ENCODE peak calls at places on chromosomes 4 and X, in five cellular contexts. Y is K562, J is HepG2, I is H1, A is GM12878. D is an unnamed sample.

GRCh38 chr4:167234388-167234881 is at the start of gene SPOCK3:
- DNase-seq in I (no peak), A (no peak), Y (no peak), J (no peak), D (peak)

GRCh38 chr4:54224960-54225670 is 4.0 kb upstream of the PDGFRA start:
- DNase-seq in A (no peak), J (no peak), I (peak), Y (no peak), D (no peak)

GRCh38 chr4:159105063-159105414 is 2.2 kb downstream of the RAPGEF2 start:
- DNase-seq in I (no peak), A (no peak), Y (no peak), J (no peak), D (no peak)

GRCh38 chr4:152394786-152395185 is 141.1 kb downstream of the FBXW7 start:
- DNase-seq in Y (no peak), A (no peak), J (no peak), I (no peak), D (no peak)

GRCh38 chr4:170259631-170260153 is 169.9 kb upstream of the AADAT start:
- DNase-seq in J (peak), A (peak), Y (peak), I (peak), D (peak)

GRCh38 chr4:37517326-37517725 is 168.8 kb downstream of the RELL1 start:
- DNase-seq in A (no peak), J (no peak), Y (no peak), I (no peak), D (no peak)

GRCh38 chrX:50495616-50496015 is 25.0 kb upstream of the DGKK start:
- DNase-seq in J (no peak), Y (no peak), A (no peak), I (no peak), D (no peak)

GRCh38 chr4:170872794-170873193 is 783.0 kb upstream of the AADAT start:
- DNase-seq in J (no peak), A (no peak), I (no peak), Y (no peak), D (no peak)

GRCh38 chr4:55554453-55555030 is 7.8 kb upstream of the CLOCK start:
- DNase-seq in J (peak), I (no peak), A (no peak), Y (peak), D (no peak)

GRCh38 chrX:136733613-136734012 is 47.1 kb downstream of the ARHGEF6 start:
- DNase-seq in I (no peak), A (no peak), Y (peak), J (no peak), D (no peak)

GRCh38 chrX:40278340-40279090 is 180.8 kb upstream of the BCOR start:
- DNase-seq in Y (no peak), I (no peak), A (no peak), J (no peak), D (no peak)
- TF ChIP-seq CREB1 in Y (no peak), I (no peak), A (no peak), J (no peak), D (no peak)

GRCh38 chr4:27123769-27124124 is 263.1 kb downstream of the STIM2 start:
- DNase-seq in A (no peak), J (no peak), I (no peak), Y (no peak), D (no peak)

GRCh38 chr4:27117453-27117852 is 256.8 kb downstream of the STIM2 start:
- DNase-seq in A (no peak), J (no peak), I (no peak), Y (no peak), D (no peak)

GRCh38 chr4:27121830-27122229 is 261.2 kb downstream of the STIM2 start:
- DNase-seq in A (no peak), I (no peak), J (no peak), Y (no peak), D (no peak)

GRCh38 chr4:27128431-27128830 is 267.8 kb downstream of the STIM2 start:
- DNase-seq in A (no peak), I (no peak), J (no peak), Y (no peak), D (no peak)

GRCh38 chr4:27123050-27123768 is 262.6 kb downstream of the STIM2 start:
- DNase-seq in Y (no peak), A (no peak), J (no peak), I (peak), D (peak)
- TF ChIP-seq MAX in Y (no peak), A (no peak), J (no peak), I (no peak), D (no peak)

DNA sequence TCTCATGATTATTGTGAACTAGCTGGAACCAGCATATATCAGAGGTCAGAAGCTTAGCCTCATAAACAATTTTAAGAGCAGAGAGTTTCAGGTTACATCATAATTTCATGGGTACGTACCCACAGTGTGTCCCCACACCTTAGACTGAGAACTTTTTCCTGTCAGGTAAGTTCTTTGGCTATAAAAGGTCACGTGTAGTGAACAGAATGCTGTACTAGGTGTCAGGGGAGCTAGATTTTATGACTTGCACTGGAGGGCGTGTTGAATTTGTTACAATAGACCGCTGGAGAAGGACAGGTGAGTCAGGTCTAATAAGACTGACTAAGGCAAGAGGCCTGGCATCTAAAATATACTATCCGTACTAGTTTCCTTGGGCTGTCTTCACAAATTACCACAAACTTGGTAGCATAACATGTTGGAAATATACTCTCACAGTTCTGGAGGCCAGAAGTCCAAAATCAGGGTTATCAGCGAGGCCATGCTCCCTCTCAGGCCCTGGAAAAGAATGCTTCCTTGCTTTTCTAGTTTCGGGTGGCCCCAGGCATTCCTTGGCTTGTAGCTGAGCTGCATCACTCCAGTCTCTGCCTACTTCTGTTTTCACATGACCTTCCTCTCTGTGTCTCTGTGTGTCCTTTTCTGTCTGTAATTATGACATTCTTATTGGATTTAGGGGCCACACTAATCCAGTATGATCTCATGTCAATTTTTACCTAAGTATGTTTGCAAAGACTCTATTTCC is 512.0 kb upstream of the NR3C2 start:
- DNase-seq in J (no peak), Y (no peak), A (no peak), I (no peak), D (no peak)
- TF ChIP-seq CREB1 in J (no peak), Y (no peak), A (no peak), I (no peak), D (no peak)

GRCh38 chrX:133045986-133046385 is 50.9 kb downstream of the USP26 start:
- DNase-seq in A (no peak), J (peak), I (no peak), Y (peak), D (no peak)
- TF ChIP-seq MAX in A (no peak), J (no peak), I (no peak), Y (no peak), D (no peak)

DNA sequence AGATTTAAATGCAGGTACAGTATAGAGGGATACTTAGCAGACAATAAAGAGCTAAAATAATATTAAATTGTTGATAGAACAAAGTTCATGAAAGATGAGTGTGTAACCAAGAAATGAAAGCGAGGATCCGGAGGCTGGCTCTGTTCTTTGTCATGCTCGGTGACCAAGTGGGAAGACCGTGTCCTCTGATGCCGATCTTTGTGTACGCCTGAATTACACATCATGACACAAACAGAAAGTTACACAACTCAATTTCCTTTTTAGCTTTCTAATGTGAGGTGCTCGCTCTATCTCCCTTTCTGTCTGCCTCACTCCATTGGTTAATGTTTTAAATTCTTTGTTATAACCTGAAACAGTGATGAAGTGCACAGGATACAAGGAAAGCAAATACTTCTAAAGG is 114.8 kb upstream of the NEIL3 start:
- DNase-seq in J (no peak), A (no peak), Y (no peak), I (no peak), D (no peak)
- TF ChIP-seq CREB1 in J (no peak), A (no peak), Y (no peak), I (no peak), D (no peak)

GRCh38 chrX:72269671-72270251 is 7.3 kb downstream of the RPS4X start:
- DNase-seq in J (no peak), Y (peak), I (no peak), A (no peak), D (no peak)
- TF ChIP-seq MAX in J (no peak), Y (no peak), I (no peak), A (no peak), D (no peak)

DNA sequence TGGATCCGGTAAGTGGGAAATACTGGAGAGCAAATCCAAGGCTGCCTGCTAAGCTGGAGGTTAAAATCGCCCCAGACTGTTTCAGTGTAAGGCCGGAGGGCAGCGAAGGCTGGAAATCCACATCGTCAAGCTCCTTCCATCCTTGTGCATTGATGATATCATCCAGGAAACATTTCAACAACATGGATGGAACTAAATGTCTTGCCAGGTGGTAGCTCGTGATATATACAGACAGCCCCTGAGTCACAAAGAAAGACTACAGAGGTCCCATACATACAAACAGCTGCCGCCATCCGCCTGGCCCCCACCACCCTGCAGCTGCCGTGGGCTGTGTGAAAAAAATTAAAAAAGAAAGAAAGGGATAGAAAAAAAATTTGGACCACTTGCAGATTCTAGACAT is 148.9 kb upstream of the RBPJ start:
- DNase-seq in A (no peak), Y (no peak), I (no peak), J (no peak), D (no peak)
- TF ChIP-seq CREB1 in A (no peak), Y (no peak), I (no peak), J (no peak), D (no peak)

D was measured in WTC11.